ENCODE peak calls at places on chromosomes 4 and X, in eight cellular contexts. T, K, U, P, Q, S, F and D are unnamed samples.

GRCh38 chrX:67648361-67648760 is 104.5 kb downstream of the AR start:
- DNase-seq in T (no peak), K (no peak), U (no peak), P (no peak), Q (no peak), S (no peak), F (no peak), D (no peak)

GRCh38 chr4:65645185-65645584 is 25.1 kb downstream of the EPHA5 start:
- DNase-seq in T (no peak), K (no peak), U (no peak), P (no peak), Q (no peak), S (no peak), F (no peak), D (peak; percentile 67)

GRCh38 chr4:101169044-101170014 is 178.0 kb downstream of the PPP3CA start:
- DNase-seq in T (no peak), K (peak; percentile 82), U (peak; percentile 65), P (peak; percentile 49), Q (peak; percentile 55), S (peak; percentile 58), F (peak; percentile 29), D (peak; percentile 37)

GRCh38 chr4:41709844-41710481 is 38.6 kb downstream of the PHOX2B start:
- DNase-seq in T (no peak), K (peak; percentile 51), U (no peak), P (no peak), Q (no peak), S (peak; percentile 92), F (no peak), D (peak; percentile 98)

GRCh38 chr4:123846627-123847026 is 450.0 kb downstream of the SPRY1 start:
- DNase-seq in T (no peak), K (no peak), U (no peak), P (no peak), Q (no peak), S (no peak), F (no peak), D (no peak)

GRCh38 chr4:40918330-40918729 is 168.6 kb downstream of the NSUN7 start:
- DNase-seq in T (peak; percentile 93), K (peak; percentile 52), U (peak; percentile 87), P (no peak), Q (no peak), S (no peak), F (peak; percentile 42), D (peak; percentile 10)

GRCh38 chr4:108165601-108166000 is 3.1 kb downstream of the LEF1 start:
- DNase-seq in T (no peak), K (no peak), U (no peak), P (no peak), Q (peak; percentile 17), S (no peak), F (no peak), D (no peak)

GRCh38 chrX:54157561-54157960 is 25.5 kb downstream of the FAM120C start:
- DNase-seq in T (no peak), K (no peak), U (no peak), P (no peak), Q (no peak), S (no peak), F (no peak), D (no peak)

GRCh38 chr4:14054391-14054790 is 426.9 kb upstream of the BOD1L1 start:
- DNase-seq in T (no peak), K (no peak), U (no peak), P (no peak), Q (no peak), S (no peak), F (no peak), D (no peak)

GRCh38 chr4:133624744-133625143 is 475.6 kb downstream of the PCDH10 start:
- DNase-seq in T (no peak), K (peak; percentile 24), U (no peak), P (no peak), Q (no peak), S (no peak), F (no peak), D (no peak)

GRCh38 chr4:120317713-120318112 is 251.1 kb upstream of the MAD2L1 start:
- DNase-seq in T (no peak), K (no peak), U (no peak), P (no peak), Q (no peak), S (no peak), F (no peak), D (no peak)

GRCh38 chrX:16851827-16852226 is 18.3 kb downstream of the RBBP7 start:
- DNase-seq in T (no peak), K (no peak), U (no peak), P (no peak), Q (no peak), S (no peak), F (no peak), D (no peak)

GRCh38 chrX:41350976-41351569 is 17.1 kb downstream of the DDX3X start:
- DNase-seq in T (no peak), K (no peak), U (no peak), P (no peak), Q (no peak), S (no peak), F (no peak), D (no peak)

GRCh38 chr4:69787879-69788278 is 27.5 kb upstream of the SULT1B1 start:
- DNase-seq in T (no peak), K (no peak), U (no peak), P (no peak), Q (no peak), S (peak; percentile 88), F (no peak), D (peak; percentile 86)

GRCh38 chr4:11698846-11699590 is 270.3 kb upstream of the HS3ST1 start:
- DNase-seq in T (no peak), K (no peak), U (no peak), P (no peak), Q (no peak), S (peak; percentile 91), F (no peak), D (peak; percentile 98)

GRCh38 chr4:15805583-15806517 is 27.7 kb downstream of the CD38 start:
- DNase-seq in T (no peak), K (peak; percentile 77), U (no peak), P (no peak), Q (peak; percentile 49), S (peak; percentile 56), F (peak; percentile 39), D (peak; percentile 58)

GRCh38 chr4:38161208-38162113 is 201.3 kb downstream of the PTTG2 start:
- DNase-seq in T (no peak), K (no peak), U (no peak), P (no peak), Q (no peak), S (peak; percentile 27), F (no peak), D (no peak)

GRCh38 chr4:38157592-38157991 is 197.4 kb downstream of the PTTG2 start:
- DNase-seq in T (no peak), K (peak; percentile 66), U (no peak), P (no peak), Q (no peak), S (peak; percentile 62), F (no peak), D (peak; percentile 80)

GRCh38 chr4:38163216-38164006 is 203.2 kb downstream of the PTTG2 start:
- DNase-seq in T (no peak), K (no peak), U (no peak), P (no peak), Q (no peak), S (peak; percentile 90), F (no peak), D (peak; percentile 83)

GRCh38 chr4:38162240-38162784 is 202.1 kb downstream of the PTTG2 start:
- DNase-seq in T (no peak), K (peak; percentile 37), U (no peak), P (no peak), Q (no peak), S (peak; percentile 72), F (peak; percentile 36), D (no peak)

DNA sequence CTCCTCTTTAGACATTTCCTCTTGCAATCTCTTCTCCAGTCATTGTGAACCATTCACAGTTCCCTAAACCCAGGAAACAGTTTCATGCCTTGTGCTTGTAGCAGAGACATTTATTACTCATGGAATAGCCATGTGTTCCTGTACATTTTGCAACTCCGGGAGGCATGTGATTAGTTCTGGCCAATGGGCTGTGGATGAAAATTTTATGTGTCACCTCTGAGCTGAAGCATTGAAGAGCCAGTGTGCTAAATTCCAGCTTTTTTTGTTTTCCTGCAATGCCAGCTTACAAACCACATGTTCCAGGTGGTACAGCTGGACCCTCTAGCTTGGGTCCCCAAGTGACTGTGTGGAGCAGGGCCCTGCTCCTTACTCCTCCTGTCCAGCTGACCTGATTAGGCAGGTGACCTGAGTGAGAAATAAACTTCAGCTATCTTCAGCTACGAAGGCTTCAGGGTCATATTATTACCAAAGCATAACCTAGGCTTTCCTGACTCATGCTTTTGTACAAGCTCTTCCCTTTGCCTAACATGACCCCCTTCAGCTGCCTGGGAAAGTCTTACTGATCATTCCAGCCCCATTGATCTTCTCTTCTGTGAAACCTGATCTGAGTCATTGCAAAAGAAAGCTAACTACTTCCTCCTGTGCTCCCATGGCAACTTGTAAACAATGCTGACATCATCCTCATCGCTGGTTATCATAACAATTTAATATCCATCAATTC is 200.4 kb downstream of the PTTG2 start:
- DNase-seq in T (no peak), K (peak; percentile 77), U (peak; percentile 72), P (no peak), Q (peak; percentile 59), S (peak; percentile 97), F (no peak), D (peak; percentile 96)
- H3K4me1 ChIP-seq in T (no peaks in the 10 kb centered on the region), K (peaks cover 4% of the 10 kb centered on the region), U (no peaks in the 10 kb centered on the region), P (peaks cover 32% of the 10 kb centered on the region), Q (peaks cover 19% of the 10 kb centered on the region), S (peaks cover 49% of the 10 kb centered on the region), F (peaks cover 6% of the 10 kb centered on the region), D (peaks cover 47% of the 10 kb centered on the region)

DNA sequence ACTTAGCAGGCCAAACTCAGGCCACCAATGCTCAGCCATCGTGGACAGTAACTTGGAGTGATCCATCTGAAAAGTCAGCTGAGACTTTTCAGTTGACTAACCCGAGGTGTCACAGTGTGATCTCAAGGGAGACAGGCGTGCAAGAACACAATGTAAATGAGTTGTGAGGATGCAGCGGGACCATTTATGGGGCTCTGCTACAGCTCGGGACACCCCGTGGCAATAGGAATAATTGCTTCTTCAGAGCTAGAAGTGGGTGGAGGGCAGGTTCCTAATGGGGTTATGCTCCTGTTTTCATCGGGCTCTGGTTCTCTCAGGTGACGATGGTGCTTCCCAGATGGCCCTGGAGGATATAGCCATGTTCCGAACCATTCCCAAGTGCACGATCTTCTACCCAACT is 27.3 kb downstream of the TKTL1 start:
- DNase-seq in T (no peak), K (no peak), U (no peak), P (no peak), Q (no peak), S (no peak), F (no peak), D (no peak)
- H3K27ac ChIP-seq in T (no peak overlapping the region), K (no peak overlapping the region), U (no peak overlapping the region), P (no peak overlapping the region), Q (no peak overlapping the region), S (no peak overlapping the region), F (no peak overlapping the region), D (no peak overlapping the region)

GRCh38 chr4:89249313-89249712 is 58.3 kb downstream of the GPRIN3 start:
- DNase-seq in T (no peak), K (no peak), U (no peak), P (no peak), Q (no peak), S (no peak), F (no peak), D (no peak)
- H3K4me1 ChIP-seq in T (no peaks in the 10 kb centered on the region), K (no peaks in the 10 kb centered on the region), U (no peaks in the 10 kb centered on the region), P (no peaks in the 10 kb centered on the region), Q (peaks cover under 1% of the 10 kb centered on the region), S (no peaks in the 10 kb centered on the region), F (no peaks in the 10 kb centered on the region), D (no peaks in the 10 kb centered on the region)

DNA sequence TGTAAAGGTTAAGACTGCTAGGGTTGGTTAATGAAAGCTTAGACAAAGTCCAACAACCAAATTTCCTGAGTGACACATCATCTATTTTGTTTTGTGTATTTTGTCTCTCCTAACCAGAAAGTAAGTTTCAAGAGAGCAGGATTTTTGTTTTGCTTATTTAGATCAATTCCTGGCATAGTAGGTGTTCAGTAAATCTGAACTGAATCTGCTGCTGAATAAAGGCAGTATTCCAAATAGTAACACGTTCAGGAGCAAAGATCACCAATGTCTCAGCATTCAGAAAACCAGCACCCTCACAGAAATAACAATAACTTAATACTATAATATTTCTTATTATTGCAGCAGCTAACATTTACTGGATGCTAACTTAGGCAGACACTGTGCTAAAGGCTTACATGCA is 12.2 kb downstream of the FBXW7 start:
- DNase-seq in T (no peak), K (no peak), U (no peak), P (no peak), Q (no peak), S (no peak), F (no peak), D (no peak)
- H3K27ac ChIP-seq in T (no peak overlapping the region), K (no peak overlapping the region), U (no peak overlapping the region), P (no peak overlapping the region), Q (no peak overlapping the region), S (no peak overlapping the region), F (no peak overlapping the region), D (no peak overlapping the region)